ENCODE peak calls at places on chromosome 12, in ten cellular contexts. T, X, P, E, A, N, G, J, M and S are unnamed samples.

GRCh38 chr12:29176951-29177350 is 27.9 kb downstream of the FAR2 start:
- DNase-seq in T (no peak), X (no peak), P (no peak), E (no peak), A (no peak), N (no peak), G (no peak), J (no peak), M (no peak), S (no peak)

GRCh38 chr12:128190614-128191013 is 76.4 kb upstream of the TMEM132C start:
- DNase-seq in T (no peak), X (no peak), P (no peak), E (no peak), A (no peak), N (peak; percentile 59), G (no peak), J (peak; percentile 3), M (no peak), S (no peak)

GRCh38 chr12:74071182-74071581 is 466.5 kb upstream of the ATXN7L3B start:
- DNase-seq in T (no peak), X (no peak), P (no peak), E (no peak), A (no peak), N (no peak), G (no peak), J (no peak), M (no peak), S (no peak)

GRCh38 chr12:57524814-57525614 is 2.4 kb downstream of the MBD6 start:
- DNase-seq in T (no peak), X (peak; percentile 71), P (no peak), E (no peak), A (peak; percentile 40), N (no peak), G (no peak), J (no peak), M (no peak), S (no peak)

GRCh38 chr12:114400925-114401324 is 5.0 kb downstream of the TBX5 start:
- DNase-seq in T (peak; percentile 57), X (peak; percentile 81), P (no peak), E (no peak), A (no peak), N (peak; percentile 36), G (no peak), J (no peak), M (no peak), S (no peak)

GRCh38 chr12:93989913-93990312 is 158.5 kb upstream of the PLXNC1 start:
- DNase-seq in T (no peak), X (no peak), P (no peak), E (no peak), A (no peak), N (no peak), G (no peak), J (peak; percentile 25), M (no peak), S (no peak)

GRCh38 chr12:57810450-57810849 is 8.1 kb downstream of the AVIL start:
- DNase-seq in T (no peak), X (no peak), P (no peak), E (peak; percentile 60), A (no peak), N (no peak), G (no peak), J (peak; percentile 88), M (no peak), S (peak; percentile 82)

GRCh38 chr12:99390707-99391106 is 256.8 kb upstream of the GARIN6 start:
- DNase-seq in T (no peak), X (no peak), P (no peak), E (peak; percentile 27), A (no peak), N (peak; percentile 8), G (no peak), J (peak; percentile 56), M (no peak), S (no peak)

GRCh38 chr12:2691340-2692111 is 103.2 kb upstream of the FKBP4 start:
- DNase-seq in T (no peak), X (no peak), P (no peak), E (no peak), A (peak; percentile 18), N (peak; percentile 30), G (no peak), J (no peak), M (no peak), S (no peak)

GRCh38 chr12:8493084-8493483 is 20.2 kb upstream of the CLEC4D start:
- DNase-seq in T (no peak), X (no peak), P (no peak), E (no peak), A (no peak), N (no peak), G (peak; percentile 36), J (no peak), M (peak; percentile 51), S (no peak)

GRCh38 chr12:14836336-14837210 is 6.8 kb downstream of the ART4 start:
- DNase-seq in T (no peak), X (no peak), P (no peak), E (peak; percentile 86), A (no peak), N (no peak), G (peak; percentile 33), J (peak; percentile 79), M (no peak), S (peak; percentile 75)
- H3K27ac ChIP-seq in T (no peak overlapping the region), X (peak overlapping the region; percentile 39), P (no peak overlapping the region), E (peak overlapping the region; percentile 80), A (no peak overlapping the region), N (no peak overlapping the region), G (no peak overlapping the region), J (peak overlapping the region; percentile 84), M (no peak overlapping the region), S (peak overlapping the region; percentile 37)

DNA sequence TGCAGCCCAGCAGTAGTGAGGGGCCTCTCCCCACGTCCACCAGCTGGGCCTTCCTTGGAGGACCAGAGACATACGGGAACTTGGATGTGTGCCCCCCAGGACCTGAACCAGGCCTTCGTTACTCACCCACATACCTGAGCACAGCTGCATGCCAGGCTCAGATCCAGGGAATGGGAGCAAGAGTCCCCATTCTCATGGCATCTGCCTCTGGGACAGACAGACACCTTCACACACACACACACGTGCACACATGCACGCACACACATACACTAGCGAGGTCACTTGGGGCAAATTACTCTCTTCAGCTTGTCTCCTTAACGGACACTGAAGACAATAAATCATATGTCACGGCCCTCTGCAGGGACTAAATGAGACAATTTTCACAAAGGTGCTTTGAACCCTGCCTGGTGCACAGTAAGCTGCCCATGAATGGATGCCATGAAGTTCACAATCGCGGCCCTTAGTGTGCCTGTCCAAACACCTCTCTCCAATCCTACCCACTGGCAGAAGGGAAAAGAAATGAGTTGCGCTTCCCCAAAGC is 5.7 kb downstream of the SCARB1 start:
- DNase-seq in T (no peak), X (peak; percentile 16), P (no peak), E (no peak), A (no peak), N (no peak), G (no peak), J (no peak), M (no peak), S (no peak)
- H3K4me1 ChIP-seq in T (peaks cover 28% of the 10 kb centered on the region), X (peaks cover 14% of the 10 kb centered on the region), P (peaks cover 54% of the 10 kb centered on the region), E (peaks cover 47% of the 10 kb centered on the region), A (peaks cover 30% of the 10 kb centered on the region), N (peaks cover 16% of the 10 kb centered on the region), G (peaks cover 12% of the 10 kb centered on the region), J (peaks cover 15% of the 10 kb centered on the region), M (peaks cover 8% of the 10 kb centered on the region), S (peaks cover 7% of the 10 kb centered on the region)

GRCh38 chr12:63206494-63206893 is 55.5 kb upstream of the AVPR1A start:
- DNase-seq in T (no peak), X (no peak), P (no peak), E (no peak), A (no peak), N (no peak), G (no peak), J (no peak), M (no peak), S (no peak)
- H3K27ac ChIP-seq in T (no peak overlapping the region), X (no peak overlapping the region), P (no peak overlapping the region), E (no peak overlapping the region), A (no peak overlapping the region), N (no peak overlapping the region), G (no peak overlapping the region), J (no peak overlapping the region), M (no peak overlapping the region), S (no peak overlapping the region)

GRCh38 chr12:84644936-84645335 is 267.7 kb downstream of the SLC6A15 start:
- DNase-seq in T (no peak), X (no peak), P (no peak), E (no peak), A (no peak), N (no peak), G (no peak), J (no peak), M (no peak), S (no peak)
- H3K4me1 ChIP-seq in T (no peaks in the 10 kb centered on the region), X (no peaks in the 10 kb centered on the region), P (no peaks in the 10 kb centered on the region), E (no peaks in the 10 kb centered on the region), A (no peaks in the 10 kb centered on the region), N (peaks cover 2% of the 10 kb centered on the region), G (no peaks in the 10 kb centered on the region), J (no peaks in the 10 kb centered on the region), M (no peaks in the 10 kb centered on the region), S (no peaks in the 10 kb centered on the region)

GRCh38 chr12:32069731-32070130 is 36.9 kb upstream of the BICD1 start:
- DNase-seq in T (no peak), X (no peak), P (no peak), E (no peak), A (no peak), N (no peak), G (no peak), J (no peak), M (no peak), S (no peak)
- H3K27ac ChIP-seq in T (no peak overlapping the region), X (no peak overlapping the region), P (no peak overlapping the region), E (peak overlapping the region; percentile 10), A (no peak overlapping the region), N (no peak overlapping the region), G (no peak overlapping the region), J (no peak overlapping the region), M (no peak overlapping the region), S (no peak overlapping the region)

GRCh38 chr12:47751561-47751960 is 7.1 kb downstream of the RAPGEF3 start:
- DNase-seq in T (no peak), X (no peak), P (no peak), E (no peak), A (no peak), N (no peak), G (no peak), J (no peak), M (no peak), S (no peak)

GRCh38 chr12:47750916-47751470 is 7.7 kb downstream of the RAPGEF3 start:
- DNase-seq in T (no peak), X (no peak), P (no peak), E (no peak), A (no peak), N (no peak), G (no peak), J (no peak), M (no peak), S (no peak)

GRCh38 chr12:47752552-47752951 is 6.1 kb downstream of the RAPGEF3 start:
- DNase-seq in T (no peak), X (no peak), P (no peak), E (no peak), A (no peak), N (no peak), G (no peak), J (peak; percentile 85), M (no peak), S (peak; percentile 96)

GRCh38 chr12:47753021-47754001 is 5.4 kb downstream of the RAPGEF3 start:
- DNase-seq in T (no peak), X (peak; percentile 93), P (peak; percentile 89), E (no peak), A (no peak), N (no peak), G (peak; percentile 86), J (peak; percentile 64), M (peak; percentile 77), S (no peak)

DNA sequence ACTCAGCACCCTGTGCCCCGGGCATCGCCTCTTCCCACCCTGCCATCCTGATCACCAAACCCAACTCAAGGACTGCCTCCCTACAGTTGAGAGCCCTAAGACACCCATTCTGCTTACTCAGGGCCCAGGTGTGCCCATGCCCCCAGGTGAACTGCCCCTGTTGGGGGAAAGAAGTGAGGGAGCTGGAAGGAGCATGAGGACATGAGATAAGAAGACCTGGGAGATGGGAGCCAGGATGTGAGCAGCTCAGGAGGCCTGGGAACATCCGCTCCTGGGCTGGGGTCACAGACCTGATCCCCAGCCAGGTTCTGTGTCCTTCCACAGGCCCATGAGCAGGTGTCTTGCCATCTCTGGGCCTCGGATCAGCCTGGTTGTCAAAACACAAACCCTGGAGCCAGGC is 6.6 kb downstream of the RAPGEF3 start:
- DNase-seq in T (no peak), X (no peak), P (no peak), E (no peak), A (no peak), N (no peak), G (no peak), J (no peak), M (no peak), S (no peak)
- H3K4me1 ChIP-seq in T (peaks cover 6% of the 10 kb centered on the region), X (peaks cover 20% of the 10 kb centered on the region), P (peaks cover 50% of the 10 kb centered on the region), E (peaks cover 27% of the 10 kb centered on the region), A (peaks cover 6% of the 10 kb centered on the region), N (peaks cover under 1% of the 10 kb centered on the region), G (peaks cover 52% of the 10 kb centered on the region), J (peaks cover 49% of the 10 kb centered on the region), M (peaks cover 29% of the 10 kb centered on the region), S (peaks cover 31% of the 10 kb centered on the region)